ENCODE peak calls at places on chromosome 20, in five cellular contexts. L is astrocyte, P is psoas muscle, X is colonic mucosa, H is A673. T is an unnamed sample. For H3K36me3 and H3K4me1, the result is how much of the 10 kb centered on the place peaks cover.

GRCh38 chr20:59662161-59662560 is 57.8 kb downstream of the PHACTR3 start:
- DNase-seq in H (no peak), P (no peak), L (no peak), X (peak), T (no peak)

GRCh38 chr20:5996765-5997164 is 46.3 kb downstream of the MCM8 start:
- DNase-seq in H (no peak), P (no peak), L (no peak), X (no peak), T (peak)

GRCh38 chr20:20875716-20876115 is 163.3 kb upstream of the RALGAPA2 start:
- DNase-seq in L (no peak), P (no peak), X (no peak), H (no peak), T (no peak)

GRCh38 chr20:24912397-24913075 is 36.5 kb upstream of the CST7 start:
- DNase-seq in P (no peak), X (peak), H (no peak), L (no peak), T (no peak)

GRCh38 chr20:25031241-25031640 is 26.7 kb downstream of the ACSS1 start:
- DNase-seq in P (no peak), H (no peak), L (no peak), X (no peak), T (no peak)

GRCh38 chr20:31677553-31678260 is 40.0 kb downstream of the COX4I2 start:
- DNase-seq in L (no peak), P (no peak), H (no peak), X (no peak), T (no peak)

GRCh38 chr20:18157102-18157501 is 19.4 kb downstream of the KAT14 start:
- DNase-seq in P (no peak), X (no peak), H (no peak), L (no peak), T (no peak)

GRCh38 chr20:46674253-46675083 is 14.8 kb downstream of the TP53RK start:
- DNase-seq in X (no peak), H (no peak), P (no peak), L (no peak), T (no peak)

GRCh38 chr20:60039526-60039925 is 81.3 kb downstream of the CDH26 start:
- DNase-seq in P (no peak), H (no peak), X (no peak), L (no peak), T (no peak)

GRCh38 chr20:24955045-24955444 is 6.0 kb downstream of the CST7 start:
- DNase-seq in H (no peak), P (no peak), X (peak), L (no peak), T (peak)

GRCh38 chr20:57810511-57811372 is 100.9 kb upstream of the PMEPA1 start:
- DNase-seq in H (no peak), L (peak), P (no peak), X (no peak), T (no peak)

GRCh38 chr20:25390538-25391528 is at the start of gene ABHD12:
- DNase-seq in L (peak), X (peak), H (peak), P (peak), T (peak)

GRCh38 chr20:18166241-18166881 is 28.7 kb downstream of the KAT14 start:
- DNase-seq in P (no peak), H (no peak), L (no peak), X (peak), T (no peak)

GRCh38 chr20:43631598-43631997 is 35.3 kb upstream of the MYBL2 start:
- DNase-seq in H (no peak), X (no peak), L (no peak), P (no peak), T (no peak)
- H3K36me3 ChIP-seq in H (under half), X (under half), L (under half), P (half or more), T (under half)

DNA sequence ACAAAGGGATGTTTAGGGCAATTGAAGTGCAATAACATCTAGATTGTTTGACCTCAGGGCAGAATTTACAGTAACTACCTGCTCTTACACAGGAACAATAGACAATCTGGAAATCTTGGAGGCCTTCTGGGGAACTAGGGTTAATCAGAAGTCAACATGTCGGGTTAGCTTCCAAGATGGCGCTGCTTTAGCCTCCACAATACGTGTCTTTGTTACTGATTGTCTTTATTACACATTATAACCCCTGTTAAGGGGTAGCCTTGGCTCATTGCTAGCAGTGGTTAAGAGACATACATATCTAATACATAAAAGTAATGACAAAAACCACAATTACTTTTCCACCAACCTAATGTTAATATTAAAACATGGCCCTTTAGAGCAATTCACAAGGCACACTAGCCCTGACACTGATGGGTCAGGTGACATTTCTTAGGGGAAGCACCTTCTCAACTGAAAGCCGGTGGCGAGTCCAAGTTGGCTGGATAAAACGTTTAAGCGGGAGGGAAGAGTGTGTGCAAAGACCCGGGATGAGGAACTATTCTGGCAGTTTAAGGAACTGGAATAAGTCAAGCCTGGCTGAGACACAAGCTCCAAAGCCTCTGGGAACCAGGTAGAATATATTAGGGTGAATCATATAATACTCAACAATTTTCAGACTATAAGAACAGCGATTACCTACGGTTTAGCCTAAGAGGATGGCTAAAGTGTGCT is 236.9 kb downstream of the BCAS1 start:
- DNase-seq in L (no peak), X (no peak), P (no peak), H (no peak), T (no peak)
- H3K4me1 ChIP-seq in L (under half), X (under half), P (under half), H (under half), T (half or more)

GRCh38 chr20:50128520-50128905 is 15.6 kb upstream of the UBE2V1 start:
- DNase-seq in L (no peak), X (no peak), P (no peak), H (no peak), T (no peak)
- H3K36me3 ChIP-seq in L (under half), X (under half), P (half or more), H (half or more), T (half or more)

DNA sequence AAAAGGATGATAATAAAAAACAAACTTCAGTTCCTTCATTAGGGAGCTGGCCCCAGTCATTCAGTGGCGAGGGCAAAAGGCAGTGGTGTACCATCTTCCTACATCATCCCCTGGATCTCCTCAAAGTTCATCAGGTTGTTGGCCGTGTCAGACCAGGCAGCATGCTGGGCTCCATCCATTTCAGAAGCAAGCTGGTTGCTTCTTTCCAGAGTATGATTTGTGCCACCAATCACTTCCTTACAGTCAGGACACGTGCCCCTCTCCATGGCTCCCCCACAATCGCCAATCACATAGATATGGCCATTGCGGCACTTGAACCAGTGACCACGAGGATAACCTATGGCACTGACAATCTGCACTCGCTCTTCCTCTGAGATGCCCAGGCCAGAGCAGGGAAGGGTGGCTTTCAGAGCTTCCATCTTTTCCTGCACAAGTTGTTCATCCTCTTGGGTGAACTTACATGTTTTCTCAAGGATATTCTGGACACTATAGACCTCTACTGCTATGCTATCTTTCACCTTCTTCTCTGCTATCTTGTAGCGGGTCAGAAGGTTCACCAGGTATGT is 28.0 kb downstream of the DDX27 start:
- DNase-seq in P (no peak), L (no peak), X (no peak), H (no peak), T (no peak)
- H3K4me1 ChIP-seq in P (under half), L (under half), X (under half), H (under half), T (under half)

GRCh38 chr20:50895111-50895830 is 36.0 kb downstream of the ADNP start:
- DNase-seq in H (no peak), L (no peak), X (no peak), P (no peak), T (no peak)

GRCh38 chr20:50893620-50894019 is 37.6 kb downstream of the ADNP start:
- DNase-seq in X (no peak), P (no peak), H (no peak), L (no peak), T (no peak)

GRCh38 chr20:50891138-50891537 is 40.1 kb downstream of the ADNP start:
- DNase-seq in P (no peak), H (no peak), X (no peak), L (no peak), T (no peak)

DNA sequence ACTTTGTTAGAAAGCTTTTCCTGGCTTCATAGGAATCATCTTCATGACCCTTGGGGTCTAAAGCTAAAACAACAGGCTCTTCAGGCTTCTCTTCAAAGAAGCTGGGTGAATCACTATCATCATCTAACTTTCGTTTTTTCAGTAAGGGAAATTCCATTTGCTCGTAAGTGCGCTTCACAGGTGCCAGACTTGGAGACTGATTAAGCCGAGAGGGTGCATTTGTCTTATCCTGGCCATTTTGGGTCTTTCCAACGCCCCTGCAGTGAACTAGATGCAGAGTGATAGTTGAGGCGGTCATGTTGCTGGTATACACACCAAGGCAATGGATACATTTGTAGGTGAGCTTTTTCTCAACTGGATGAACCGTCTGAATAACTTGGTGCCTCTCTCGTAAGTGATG is 38.8 kb downstream of the ADNP start:
- DNase-seq in P (no peak), X (no peak), H (no peak), L (no peak), T (no peak)
- H3K36me3 ChIP-seq in P (half or more), X (under half), H (half or more), L (half or more), T (half or more)

DNA sequence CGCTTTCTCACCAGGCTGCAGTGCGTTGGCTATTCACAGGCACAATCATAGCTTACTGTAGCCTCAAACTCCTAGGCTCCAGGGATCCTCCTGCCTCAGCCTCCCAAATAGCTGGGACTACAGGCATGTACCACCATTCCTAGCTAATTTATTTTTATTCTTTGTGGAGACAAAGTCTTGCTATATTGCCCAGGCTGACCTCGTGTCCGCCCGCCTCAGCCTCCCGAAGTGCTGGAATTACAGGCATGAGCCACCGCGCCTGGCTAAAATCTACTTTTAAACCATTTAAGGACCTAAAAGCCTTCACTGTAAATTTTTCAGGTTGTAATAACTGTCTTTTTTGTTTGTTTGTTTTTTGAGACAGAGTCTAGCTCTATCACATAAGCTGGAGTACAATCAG is 15.2 kb downstream of the SAMHD1 start:
- DNase-seq in L (no peak), H (no peak), X (no peak), P (no peak), T (no peak)
- H3K4me1 ChIP-seq in L (under half), H (under half), X (under half), P (under half), T (half or more)

GRCh38 chr20:49862607-49863200 is 50.1 kb downstream of the SLC9A8 start:
- DNase-seq in L (no peak), X (no peak), P (no peak), H (no peak), T (no peak)
- H3K36me3 ChIP-seq in L (under half), X (under half), P (half or more), H (under half), T (under half)

DNA sequence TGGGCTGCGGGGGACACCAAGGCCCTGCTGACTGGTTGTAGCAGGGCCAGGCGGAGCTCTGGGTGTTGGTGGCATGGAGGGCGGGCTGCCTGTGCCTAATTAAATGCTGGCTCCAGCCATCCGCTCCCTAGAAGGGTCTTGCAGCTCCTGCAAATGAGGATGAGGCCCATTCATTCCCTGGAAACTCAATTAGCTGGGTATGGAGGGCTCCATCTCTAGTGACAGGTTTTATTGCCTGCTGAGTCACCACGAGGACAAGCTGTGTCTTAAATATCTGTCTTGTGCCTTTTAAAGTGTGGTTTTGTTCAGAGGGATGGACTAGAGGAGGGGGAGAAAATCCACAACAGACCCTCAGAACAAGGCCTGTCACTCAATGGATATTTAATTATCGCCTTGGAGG is 60.9 kb downstream of the SULF2 start:
- DNase-seq in X (no peak), P (no peak), L (no peak), H (no peak), T (no peak)
- H3K4me1 ChIP-seq in X (under half), P (under half), L (under half), H (under half), T (under half)

DNA sequence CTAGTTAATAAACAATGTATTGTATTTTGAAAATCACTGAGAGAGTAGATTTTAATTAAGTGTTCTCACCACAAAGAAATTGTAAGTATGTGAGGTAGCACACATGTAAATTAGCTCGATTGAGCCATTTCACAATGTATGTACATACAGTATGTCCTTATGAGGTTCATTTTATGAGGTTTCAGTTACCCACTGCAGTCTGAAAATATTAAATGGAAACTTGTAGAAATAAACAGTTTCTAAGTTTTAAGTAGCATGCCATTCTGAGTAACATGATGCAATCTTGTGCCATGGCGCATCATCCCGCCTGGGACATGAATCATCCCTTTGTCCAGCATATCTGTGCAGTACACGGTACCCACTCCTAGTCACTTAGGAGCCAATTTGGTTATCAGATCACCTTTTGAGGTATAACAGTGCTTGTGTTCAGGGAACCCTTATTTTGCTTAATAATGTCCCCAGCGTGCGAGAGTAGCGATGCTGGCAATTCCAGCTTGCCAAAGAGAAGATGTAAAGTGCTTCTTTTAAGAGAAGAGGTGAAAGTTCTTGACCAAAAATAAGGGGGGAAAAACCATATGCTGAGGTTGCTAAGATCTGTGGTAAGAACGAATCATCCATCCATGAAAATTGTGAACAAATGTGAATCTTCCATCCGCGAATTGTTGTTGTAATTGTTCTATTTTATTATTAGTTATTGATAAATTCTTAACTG is 64.7 kb downstream of the KCNS1 start:
- DNase-seq in P (no peak), L (peak), X (no peak), H (peak), T (no peak)
- H3K36me3 ChIP-seq in P (under half), L (under half), X (under half), H (under half), T (under half)

T was measured in CD4-positive, alpha-beta memory T cell.